ENCODE peak calls at places on chromosomes 7 and 10, in eight cellular contexts. J is A549, Q is AG04450, A is ovary, G is breast epithelium, H is body of pancreas, W is adrenal gland, P is fibroblast of pulmonary artery. V is an unnamed sample.

GRCh38 chr7:90766814-90767564 is 170.9 kb downstream of the CDK14 start:
- DNase-seq in J (no peak), Q (peak), A (peak), G (no peak), H (peak), W (no peak), P (peak), V (peak)

GRCh38 chr7:140238778-140239652 is 62.2 kb upstream of the KDM7A start:
- DNase-seq in J (no peak), Q (no peak), A (no peak), G (no peak), H (peak), W (no peak), P (no peak), V (no peak)

GRCh38 chr7:136389933-136390332 is 412.8 kb upstream of the MTPN start:
- DNase-seq in J (no peak), Q (no peak), A (no peak), G (no peak), H (no peak), W (no peak), P (no peak), V (no peak)

GRCh38 chr10:133462512-133463305 is 9.0 kb downstream of the SCART1 start:
- DNase-seq in J (no peak), Q (no peak), A (no peak), G (peak), H (no peak), W (no peak), P (no peak), V (no peak)

GRCh38 chr7:73725703-73726466 is 6.4 kb upstream of the STX1A start:
- DNase-seq in J (no peak), Q (no peak), A (peak), G (peak), H (peak), W (peak), P (peak), V (peak)

GRCh38 chr10:60731134-60731883 is 47.0 kb upstream of the CDK1 start:
- DNase-seq in J (no peak), Q (no peak), A (no peak), G (no peak), H (no peak), W (no peak), P (no peak), V (no peak)

GRCh38 chr10:70093335-70093944 is 39.2 kb downstream of the AIFM2 start:
- DNase-seq in J (no peak), Q (no peak), A (no peak), G (no peak), H (no peak), W (no peak), P (no peak), V (no peak)

GRCh38 chr10:49408437-49409306 is 12.8 kb upstream of the DRGX start:
- DNase-seq in J (no peak), Q (no peak), A (no peak), G (no peak), H (peak), W (no peak), P (peak), V (peak)

GRCh38 chr7:44665531-44666213 is 59.2 kb downstream of the OGDH start:
- DNase-seq in J (no peak), Q (peak), A (no peak), G (no peak), H (no peak), W (no peak), P (peak), V (peak)

GRCh38 chr10:119283387-119283786 is 76.0 kb downstream of the GRK5 start:
- DNase-seq in J (no peak), Q (no peak), A (no peak), G (no peak), H (no peak), W (peak), P (no peak), V (no peak)

GRCh38 chr10:114038819-114039218 is 4.8 kb upstream of the ADRB1 start:
- DNase-seq in J (no peak), Q (no peak), A (no peak), G (no peak), H (no peak), W (no peak), P (no peak), V (no peak)

GRCh38 chr7:31100445-31100844 is 48.3 kb downstream of the ADCYAP1R1 start:
- DNase-seq in J (no peak), Q (no peak), A (no peak), G (no peak), H (no peak), W (no peak), P (no peak), V (no peak)

GRCh38 chr7:519429-519973 is at the start of gene PDGFA:
- DNase-seq in J (no peak), Q (no peak), A (no peak), G (no peak), H (peak), W (peak), P (peak), V (peak)

GRCh38 chr7:22786290-22786932 is 36.2 kb downstream of the TOMM7 start:
- DNase-seq in J (no peak), Q (no peak), A (no peak), G (no peak), H (no peak), W (no peak), P (no peak), V (no peak)

GRCh38 chr7:47601119-47601880 is 19.4 kb upstream of the TNS3 start:
- DNase-seq in J (no peak), Q (peak), A (no peak), G (no peak), H (no peak), W (no peak), P (peak), V (peak)

GRCh38 chr10:110209399-110209925 is 2.1 kb downstream of the MXI1 start:
- DNase-seq in J (peak), Q (peak), A (peak), G (peak), H (peak), W (peak), P (peak), V (peak)

GRCh38 chr10:42979181-42979580 is 97.7 kb upstream of the RET start:
- DNase-seq in J (no peak), Q (no peak), A (no peak), G (no peak), H (peak), W (no peak), P (no peak), V (no peak)

GRCh38 chr10:133339708-133340380 is 3.1 kb upstream of the CALY start:
- DNase-seq in J (no peak), Q (no peak), A (no peak), G (no peak), H (no peak), W (no peak), P (no peak), V (no peak)

GRCh38 chr7:123797673-123798526 is 47.1 kb upstream of the HYAL4 start:
- DNase-seq in J (peak), Q (peak), A (no peak), G (no peak), H (peak), W (no peak), P (peak), V (peak)

GRCh38 chr7:131007439-131008330 is 273.7 kb upstream of the KLF14 start:
- DNase-seq in J (peak), Q (no peak), A (peak), G (peak), H (peak), W (peak), P (peak), V (peak)

GRCh38 chr10:131960631-131961046 is 21.1 kb downstream of the BNIP3 start:
- DNase-seq in J (no peak), Q (no peak), A (no peak), G (peak), H (peak), W (no peak), P (no peak), V (no peak)

GRCh38 chr7:97845622-97846203 is 26.5 kb downstream of the ASNS start:
- DNase-seq in J (peak), Q (no peak), A (no peak), G (no peak), H (no peak), W (peak), P (peak), V (peak)

GRCh38 chr7:6158424-6159096 is 113.9 kb downstream of the CYTH3 start:
- DNase-seq in J (no peak), Q (no peak), A (no peak), G (no peak), H (no peak), W (no peak), P (no peak), V (no peak)

GRCh38 chr7:82697897-82698296 is 254.3 kb upstream of the CACNA2D1 start:
- DNase-seq in J (no peak), Q (no peak), A (no peak), G (no peak), H (no peak), W (no peak), P (peak), V (no peak)

GRCh38 chr10:80472234-80473095 is 18.4 kb downstream of the TSPAN14 start:
- DNase-seq in J (no peak), Q (peak), A (no peak), G (no peak), H (no peak), W (no peak), P (peak), V (peak)

GRCh38 chr7:22364023-22364422 is 7.1 kb upstream of the RAPGEF5 start:
- DNase-seq in J (no peak), Q (no peak), A (no peak), G (no peak), H (no peak), W (no peak), P (no peak), V (no peak)

GRCh38 chr10:126387931-126388911 is at the start of gene ADAM12:
- DNase-seq in J (peak), Q (no peak), A (peak), G (no peak), H (peak), W (peak), P (peak), V (peak)

GRCh38 chr10:21495002-21495685 is 30.3 kb downstream of the SKIDA1 start:
- DNase-seq in J (no peak), Q (no peak), A (peak), G (no peak), H (no peak), W (no peak), P (peak), V (no peak)

GRCh38 chr10:75023074-75023473 is 88.4 kb upstream of the SAMD8 start:
- DNase-seq in J (no peak), Q (no peak), A (no peak), G (no peak), H (no peak), W (peak), P (no peak), V (no peak)

GRCh38 chr10:75020168-75020567 is 91.3 kb upstream of the SAMD8 start:
- DNase-seq in J (no peak), Q (no peak), A (no peak), G (no peak), H (no peak), W (no peak), P (no peak), V (no peak)

GRCh38 chr10:75018873-75019272 is 92.6 kb upstream of the SAMD8 start:
- DNase-seq in J (no peak), Q (no peak), A (no peak), G (no peak), H (no peak), W (no peak), P (no peak), V (no peak)

GRCh38 chr10:75019360-75019759 is 92.1 kb upstream of the SAMD8 start:
- DNase-seq in J (no peak), Q (no peak), A (no peak), G (no peak), H (no peak), W (no peak), P (peak), V (no peak)

DNA sequence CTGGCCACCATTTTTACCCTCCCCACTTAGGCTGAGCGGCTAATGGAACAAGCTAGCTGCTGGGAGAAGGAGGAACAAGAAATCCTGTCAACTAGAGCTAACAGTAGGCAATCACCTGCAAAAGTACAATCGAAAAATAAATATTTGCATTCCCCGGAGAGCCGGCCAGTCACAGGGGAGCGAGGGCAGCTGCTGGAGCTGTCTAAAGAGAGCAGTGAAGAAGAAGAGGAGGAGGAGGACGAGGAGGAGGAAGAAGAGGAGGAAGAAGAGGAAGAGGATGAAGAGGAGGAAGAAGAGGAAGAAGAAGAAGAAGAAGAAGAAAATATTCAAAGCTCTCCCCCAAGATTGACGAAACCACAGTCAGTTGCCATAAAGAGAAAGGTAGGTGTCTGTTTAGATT is 89.6 kb upstream of the SAMD8 start:
- DNase-seq in J (no peak), Q (no peak), A (no peak), G (no peak), H (peak), W (no peak), P (no peak), V (no peak)
- H3K4me3 ChIP-seq in J (no peak), Q (no peak), A (no peak), G (no peak), H (no peak), W (no peak), P (no peak), V (no peak)

GRCh38 chr7:102004229-102004628 is 186.8 kb downstream of the CUX1 start:
- DNase-seq in J (no peak), Q (no peak), A (no peak), G (no peak), H (no peak), W (no peak), P (peak), V (no peak)

GRCh38 chr7:102006695-102007094 is 189.3 kb downstream of the CUX1 start:
- DNase-seq in J (no peak), Q (no peak), A (no peak), G (no peak), H (no peak), W (no peak), P (no peak), V (no peak)

GRCh38 chr7:102004831-102005230 is 187.4 kb downstream of the CUX1 start:
- DNase-seq in J (no peak), Q (no peak), A (no peak), G (no peak), H (no peak), W (no peak), P (no peak), V (no peak)

GRCh38 chr7:102008535-102009262 is 191.3 kb downstream of the CUX1 start:
- DNase-seq in J (no peak), Q (no peak), A (no peak), G (no peak), H (no peak), W (no peak), P (no peak), V (no peak)

DNA sequence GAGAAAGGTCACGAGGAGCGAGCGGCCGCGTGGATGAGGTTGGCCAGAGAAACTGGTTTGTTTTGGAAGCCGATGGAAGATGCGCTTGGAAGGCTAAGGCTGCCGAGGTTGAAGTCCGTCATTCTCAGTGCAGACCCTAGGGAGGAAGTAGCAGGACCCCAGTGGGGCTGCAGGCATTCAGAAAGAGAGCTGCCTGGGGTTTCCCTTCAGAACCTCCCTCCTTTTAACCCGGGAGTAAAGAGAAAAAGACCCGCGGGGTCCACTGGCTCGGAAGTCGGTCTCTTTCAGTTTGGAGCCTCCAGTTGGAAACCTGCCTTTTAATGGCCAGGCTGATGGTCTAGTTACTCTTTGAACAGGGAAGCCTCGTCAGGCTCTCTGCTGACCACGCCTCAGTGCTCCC is 188.5 kb downstream of the CUX1 start:
- DNase-seq in J (no peak), Q (no peak), A (no peak), G (no peak), H (no peak), W (no peak), P (no peak), V (no peak)
- H3K4me3 ChIP-seq in J (no peak), Q (no peak), A (no peak), G (no peak), H (no peak), W (no peak), P (no peak), V (no peak)

GRCh38 chr10:100747061-100747825 is 1.9 kb downstream of the PAX2 start:
- DNase-seq in J (no peak), Q (no peak), A (no peak), G (no peak), H (no peak), W (no peak), P (no peak), V (no peak)
- H3K4me3 ChIP-seq in J (no peak), Q (no peak), A (no peak), G (no peak), H (no peak), W (no peak), P (no peak), V (no peak)

GRCh38 chr7:102044984-102045673 is 227.7 kb downstream of the CUX1 start:
- DNase-seq in J (no peak), Q (peak), A (peak), G (no peak), H (peak), W (peak), P (peak), V (no peak)
- H3K4me3 ChIP-seq in J (no peak), Q (peak), A (peak), G (peak), H (no peak), W (no peak), P (peak), V (no peak)

GRCh38 chr7:106022193-106022821 is 59.2 kb downstream of the CDHR3 start:
- DNase-seq in J (no peak), Q (no peak), A (no peak), G (no peak), H (no peak), W (no peak), P (no peak), V (no peak)

GRCh38 chr7:106018566-106019338 is 55.7 kb downstream of the CDHR3 start:
- DNase-seq in J (no peak), Q (no peak), A (no peak), G (no peak), H (no peak), W (no peak), P (no peak), V (no peak)

GRCh38 chr7:106026101-106026500 is 63.0 kb downstream of the CDHR3 start:
- DNase-seq in J (no peak), Q (no peak), A (no peak), G (no peak), H (no peak), W (no peak), P (no peak), V (no peak)

GRCh38 chr7:106021211-106022067 is 58.4 kb downstream of the CDHR3 start:
- DNase-seq in J (no peak), Q (no peak), A (no peak), G (no peak), H (no peak), W (no peak), P (no peak), V (peak)

GRCh38 chr7:106023369-106024322 is 60.6 kb downstream of the CDHR3 start:
- DNase-seq in J (no peak), Q (no peak), A (no peak), G (no peak), H (no peak), W (no peak), P (no peak), V (no peak)
- H3K4me3 ChIP-seq in J (no peak), Q (no peak), A (no peak), G (no peak), H (no peak), W (no peak), P (no peak), V (no peak)

GRCh38 chr10:88971668-88972067 is 18.9 kb upstream of the FAS start:
- DNase-seq in J (no peak), Q (no peak), A (no peak), G (no peak), H (no peak), W (no peak), P (no peak), V (peak)
- H3K4me3 ChIP-seq in J (no peak), Q (no peak), A (no peak), G (no peak), H (no peak), W (no peak), P (no peak), V (no peak)

GRCh38 chr10:27065084-27065483 is 35.2 kb downstream of the ANKRD26 start:
- DNase-seq in J (no peak), Q (no peak), A (no peak), G (no peak), H (no peak), W (no peak), P (no peak), V (no peak)
- H3K4me3 ChIP-seq in J (no peak), Q (no peak), A (no peak), G (no peak), H (no peak), W (no peak), P (no peak), V (no peak)

DNA sequence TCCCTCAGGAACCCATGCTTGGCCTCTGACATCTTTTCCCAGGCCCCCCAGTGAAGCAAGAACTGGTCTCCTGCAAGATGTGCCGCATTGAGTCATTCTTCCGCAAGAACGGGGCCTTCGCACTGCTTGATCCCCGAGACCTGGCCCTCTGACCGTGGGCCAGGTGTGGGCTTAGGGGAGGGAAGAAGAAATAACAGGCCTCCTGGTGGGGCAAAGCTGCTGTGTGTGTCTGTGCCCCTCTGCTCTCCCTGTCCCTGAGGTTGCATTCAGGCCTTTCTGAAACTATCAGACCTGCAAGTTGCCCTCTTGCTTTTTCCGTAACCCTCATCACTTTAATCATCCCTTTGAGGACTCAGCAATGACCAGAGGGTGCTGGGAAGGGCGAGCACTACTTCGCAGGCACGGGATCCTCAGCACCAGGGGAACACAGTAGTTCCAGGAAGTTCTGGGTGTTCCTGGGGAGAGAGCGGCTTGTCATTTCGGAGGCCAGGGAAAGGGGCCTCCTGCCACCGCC is 6.0 kb downstream of the ATP6V1F start:
- DNase-seq in J (no peak), Q (no peak), A (no peak), G (no peak), H (no peak), W (no peak), P (no peak), V (no peak)
- H3K4me3 ChIP-seq in J (peak), Q (no peak), A (peak), G (peak), H (peak), W (no peak), P (no peak), V (peak)

DNA sequence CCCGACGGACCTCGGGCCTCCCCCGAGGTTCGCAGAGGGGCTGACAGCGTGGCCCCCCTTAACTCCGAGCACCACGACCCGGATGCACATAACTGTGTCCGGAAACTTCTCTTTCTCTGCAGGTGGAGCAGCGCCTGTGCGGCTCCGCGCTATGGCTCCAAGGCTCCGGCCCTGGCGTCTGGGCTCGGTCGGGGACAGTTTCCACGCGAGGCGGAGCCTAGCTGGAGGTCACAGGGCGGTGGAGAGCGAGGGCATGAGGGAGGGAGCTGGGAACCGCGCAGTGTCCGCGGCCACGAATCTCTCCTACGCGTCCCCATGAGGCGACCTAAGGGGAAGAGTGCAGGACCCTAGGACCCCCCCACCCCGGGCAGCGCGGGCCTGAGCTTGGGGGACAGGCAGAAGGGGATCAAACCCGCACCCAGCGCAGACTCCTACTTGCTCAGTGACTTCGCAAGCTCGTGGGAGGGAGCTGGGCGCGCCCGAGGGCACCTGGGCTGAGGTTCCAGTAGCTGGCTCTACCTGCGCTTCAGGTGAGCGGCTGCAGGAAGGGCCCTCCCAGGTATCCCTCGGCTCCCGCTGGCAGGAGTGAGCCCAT is 8.6 kb upstream of the MNX1 start:
- DNase-seq in J (no peak), Q (no peak), A (no peak), G (no peak), H (peak), W (no peak), P (no peak), V (no peak)
- H3K4me3 ChIP-seq in J (no peak), Q (no peak), A (no peak), G (no peak), H (no peak), W (no peak), P (no peak), V (no peak)

V was measured in cardiac muscle cell.